ENCODE peak calls at places on chromosome 6, in seven cellular contexts. One of them, this sample, is unnamed. For H3K27me3, the result is how much of the 10 kb centered on the place peaks cover.

GRCh38 chr6:73290435-73290834 is 27.4 kb upstream of the KHDC1 start:
- DNase-seq in heart right ventricle: no peak
- DNase-seq in BE2C: no peak
- DNase-seq in fibroblast of lung: no peak
- DNase-seq in transverse colon: no peak
- DNase-seq in cardiac muscle cell: no peak
- DNase-seq in endothelial cell of umbilical vein: peak
- DNase-seq in this sample: no peak

GRCh38 chr6:50116797-50117542 is 67.2 kb upstream of the DEFB112 start:
- DNase-seq in heart right ventricle: no peak
- DNase-seq in BE2C: no peak
- DNase-seq in fibroblast of lung: no peak
- DNase-seq in transverse colon: no peak
- DNase-seq in cardiac muscle cell: no peak
- DNase-seq in endothelial cell of umbilical vein: no peak
- DNase-seq in this sample: no peak

GRCh38 chr6:79574636-79575035 is 37.4 kb upstream of the LCA5 start:
- DNase-seq in heart right ventricle: no peak
- DNase-seq in BE2C: no peak
- DNase-seq in fibroblast of lung: peak
- DNase-seq in transverse colon: no peak
- DNase-seq in cardiac muscle cell: no peak
- DNase-seq in endothelial cell of umbilical vein: peak
- DNase-seq in this sample: peak

GRCh38 chr6:132490024-132490423 is 22.9 kb downstream of the STX7 start:
- DNase-seq in heart right ventricle: no peak
- DNase-seq in BE2C: no peak
- DNase-seq in fibroblast of lung: no peak
- DNase-seq in transverse colon: peak
- DNase-seq in cardiac muscle cell: no peak
- DNase-seq in endothelial cell of umbilical vein: peak
- DNase-seq in this sample: no peak

GRCh38 chr6:13667655-13668054 is 44.0 kb downstream of the RANBP9 start:
- DNase-seq in heart right ventricle: no peak
- DNase-seq in BE2C: no peak
- DNase-seq in fibroblast of lung: no peak
- DNase-seq in transverse colon: no peak
- DNase-seq in cardiac muscle cell: no peak
- DNase-seq in endothelial cell of umbilical vein: no peak
- DNase-seq in this sample: no peak

GRCh38 chr6:64683682-64684081 is 1023.3 kb downstream of the EYS start:
- DNase-seq in heart right ventricle: no peak
- DNase-seq in BE2C: no peak
- DNase-seq in fibroblast of lung: peak
- DNase-seq in transverse colon: no peak
- DNase-seq in cardiac muscle cell: peak
- DNase-seq in endothelial cell of umbilical vein: peak
- DNase-seq in this sample: peak

GRCh38 chr6:80618953-80619352 is 512.5 kb downstream of the BCKDHB start:
- DNase-seq in heart right ventricle: no peak
- DNase-seq in BE2C: no peak
- DNase-seq in fibroblast of lung: peak
- DNase-seq in transverse colon: no peak
- DNase-seq in cardiac muscle cell: no peak
- DNase-seq in endothelial cell of umbilical vein: no peak
- DNase-seq in this sample: no peak

GRCh38 chr6:90257486-90257738 is 39.2 kb downstream of the BACH2 start:
- DNase-seq in heart right ventricle: no peak
- DNase-seq in BE2C: no peak
- DNase-seq in fibroblast of lung: no peak
- DNase-seq in transverse colon: no peak
- DNase-seq in cardiac muscle cell: no peak
- DNase-seq in endothelial cell of umbilical vein: no peak
- DNase-seq in this sample: no peak

GRCh38 chr6:79127660-79128059 is 49.6 kb upstream of the PHIP start:
- DNase-seq in heart right ventricle: no peak
- DNase-seq in BE2C: peak
- DNase-seq in fibroblast of lung: no peak
- DNase-seq in transverse colon: no peak
- DNase-seq in cardiac muscle cell: no peak
- DNase-seq in endothelial cell of umbilical vein: no peak
- DNase-seq in this sample: peak

GRCh38 chr6:11210386-11211138 is 21.9 kb downstream of the NEDD9 start:
- DNase-seq in heart right ventricle: no peak
- DNase-seq in BE2C: no peak
- DNase-seq in fibroblast of lung: no peak
- DNase-seq in transverse colon: no peak
- DNase-seq in cardiac muscle cell: no peak
- DNase-seq in endothelial cell of umbilical vein: no peak
- DNase-seq in this sample: no peak

GRCh38 chr6:131982740-131983259 is 31.6 kb upstream of the CCN2 start:
- DNase-seq in heart right ventricle: no peak
- DNase-seq in BE2C: no peak
- DNase-seq in fibroblast of lung: peak
- DNase-seq in transverse colon: no peak
- DNase-seq in cardiac muscle cell: no peak
- DNase-seq in endothelial cell of umbilical vein: peak
- DNase-seq in this sample: no peak

DNA sequence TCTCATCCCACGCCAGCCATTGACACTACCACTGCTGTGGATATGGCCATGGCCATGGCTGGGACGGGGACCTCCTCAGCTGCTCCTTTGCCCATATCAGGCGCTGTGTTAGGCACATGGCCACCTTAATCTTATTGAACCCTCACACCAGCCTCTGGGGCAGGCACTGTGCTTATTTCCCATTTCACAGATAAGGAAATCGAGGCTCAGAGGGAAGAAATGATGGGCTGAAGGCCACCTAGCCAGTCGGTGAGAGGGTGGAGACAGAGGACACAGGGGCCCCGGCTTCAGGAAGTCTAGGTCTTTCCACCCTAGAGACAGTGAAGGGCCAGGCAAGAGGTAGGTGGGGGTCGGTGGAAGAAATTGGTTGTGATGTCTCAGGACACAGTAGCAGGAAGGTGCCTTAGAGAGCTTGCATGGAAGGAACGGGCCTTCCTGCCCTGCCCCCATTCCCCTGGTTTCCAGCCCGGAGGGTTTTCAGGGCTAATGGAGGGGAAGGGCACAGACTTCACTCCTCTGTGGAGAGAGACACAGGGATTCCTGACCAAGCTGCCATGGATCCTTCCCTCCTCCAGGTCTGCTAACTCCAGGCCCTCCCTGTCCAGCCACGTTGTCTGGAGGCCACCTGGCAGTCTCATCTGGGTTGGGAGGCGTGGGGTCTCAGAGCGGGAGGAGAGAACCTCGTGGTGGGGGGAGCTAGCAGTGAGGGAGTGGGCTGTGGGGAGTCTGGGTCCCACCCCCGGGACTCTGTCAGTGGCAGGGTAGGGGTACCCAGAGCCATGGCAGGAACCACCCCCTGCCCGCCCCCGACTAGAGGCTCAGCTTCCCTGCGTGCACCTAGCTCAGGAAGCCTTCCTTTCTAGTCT is 120.4 kb downstream of the VEGFA start:
- DNase-seq in heart right ventricle: no peak
- DNase-seq in BE2C: no peak
- DNase-seq in fibroblast of lung: no peak
- DNase-seq in transverse colon: no peak
- DNase-seq in cardiac muscle cell: no peak
- DNase-seq in endothelial cell of umbilical vein: no peak
- DNase-seq in this sample: peak
- H3K4me3 ChIP-seq in heart right ventricle: no peak
- H3K4me3 ChIP-seq in BE2C: no peak
- H3K4me3 ChIP-seq in fibroblast of lung: no peak
- H3K4me3 ChIP-seq in transverse colon: no peak
- H3K4me3 ChIP-seq in cardiac muscle cell: no peak
- H3K4me3 ChIP-seq in endothelial cell of umbilical vein: no peak
- H3K4me3 ChIP-seq in this sample: no peak

DNA sequence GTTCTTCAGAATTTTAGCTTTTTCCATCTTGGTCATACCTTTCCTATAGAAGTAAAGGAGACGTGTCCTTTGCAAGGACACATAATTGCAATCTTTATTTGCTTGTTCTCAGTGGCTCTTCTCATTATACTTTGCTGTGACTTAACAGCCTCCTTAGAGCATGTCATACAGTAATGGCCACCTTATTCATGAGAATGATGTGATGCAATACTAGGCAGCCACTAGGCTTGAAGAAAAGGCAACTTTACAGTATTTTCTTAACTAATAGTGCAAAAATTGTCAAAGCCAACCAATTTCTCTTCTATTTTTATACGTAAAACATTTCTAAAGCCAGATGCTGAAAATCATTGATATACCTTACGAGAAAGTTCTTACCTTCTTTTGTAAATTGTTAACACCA is 1296.8 kb upstream of the EYS start:
- DNase-seq in heart right ventricle: no peak
- DNase-seq in BE2C: no peak
- DNase-seq in fibroblast of lung: no peak
- DNase-seq in transverse colon: no peak
- DNase-seq in cardiac muscle cell: no peak
- DNase-seq in endothelial cell of umbilical vein: no peak
- DNase-seq in this sample: no peak
- H3K27me3 ChIP-seq in heart right ventricle: under half
- H3K27me3 ChIP-seq in BE2C: under half
- H3K27me3 ChIP-seq in fibroblast of lung: under half
- H3K27me3 ChIP-seq in transverse colon: under half
- H3K27me3 ChIP-seq in cardiac muscle cell: under half
- H3K27me3 ChIP-seq in endothelial cell of umbilical vein: under half
- H3K27me3 ChIP-seq in this sample: under half

DNA sequence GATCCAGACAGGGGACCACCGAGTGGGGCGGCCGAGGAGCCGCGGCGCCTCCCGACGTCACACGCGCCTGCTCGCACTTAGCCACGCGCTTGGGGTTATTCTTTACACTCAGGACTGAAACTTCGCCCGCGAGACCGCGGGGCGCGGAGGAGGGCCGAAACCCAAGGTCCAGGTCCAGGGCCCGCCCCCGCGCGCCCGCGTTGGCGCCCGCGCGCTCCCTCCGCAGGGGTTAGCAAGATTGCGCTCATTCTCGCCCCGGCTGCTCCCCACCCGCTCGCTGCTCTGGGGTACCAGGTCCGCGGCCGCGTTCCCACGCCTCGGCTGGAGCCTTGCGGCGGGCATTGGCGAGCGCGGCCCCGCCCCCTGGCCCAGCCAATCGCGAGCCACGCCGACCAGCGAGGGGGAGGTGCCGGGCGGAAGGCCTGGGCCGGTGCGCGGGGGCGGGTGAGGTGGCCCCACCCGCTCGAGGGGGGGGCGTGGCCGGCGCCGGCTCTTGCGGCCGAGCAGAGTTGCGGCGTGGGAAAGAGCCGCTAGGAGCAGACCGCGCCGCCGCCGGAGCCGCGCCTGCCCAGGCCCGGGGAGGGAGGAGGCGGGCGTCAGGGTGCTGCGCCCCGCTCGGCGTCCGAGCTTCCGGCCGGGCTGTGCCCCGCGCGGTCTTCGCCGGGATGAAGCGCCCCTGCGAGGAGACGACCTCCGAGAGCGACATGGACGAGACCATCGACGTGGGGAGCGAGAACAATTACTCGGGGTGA is at the start of gene HEY2:
- DNase-seq in heart right ventricle: peak
- DNase-seq in BE2C: peak
- DNase-seq in fibroblast of lung: peak
- DNase-seq in transverse colon: peak
- DNase-seq in cardiac muscle cell: peak
- DNase-seq in endothelial cell of umbilical vein: peak
- DNase-seq in this sample: peak
- H3K4me3 ChIP-seq in heart right ventricle: peak
- H3K4me3 ChIP-seq in BE2C: peak
- H3K4me3 ChIP-seq in fibroblast of lung: peak
- H3K4me3 ChIP-seq in transverse colon: peak
- H3K4me3 ChIP-seq in cardiac muscle cell: peak
- H3K4me3 ChIP-seq in endothelial cell of umbilical vein: peak
- H3K4me3 ChIP-seq in this sample: peak

DNA sequence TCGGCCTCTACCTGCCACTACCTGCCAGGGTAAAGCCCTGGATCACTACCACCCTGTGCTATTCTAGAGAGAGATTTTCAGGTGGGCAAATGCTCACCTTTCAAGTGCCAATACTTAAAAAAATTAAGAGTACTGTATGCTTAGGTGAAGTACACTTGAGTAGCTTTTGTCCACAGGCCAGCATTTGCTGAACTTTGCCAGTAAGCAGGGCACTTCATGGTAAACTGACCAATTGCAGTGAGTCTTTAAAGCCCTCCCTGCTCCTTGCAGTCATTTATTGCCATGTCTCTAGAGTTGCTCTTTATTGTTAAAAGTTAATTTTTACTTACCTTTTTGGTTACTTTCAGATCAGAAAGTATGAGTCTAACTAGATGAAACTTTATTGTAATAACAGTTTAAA is 58.5 kb downstream of the PLAGL1 start:
- DNase-seq in heart right ventricle: no peak
- DNase-seq in BE2C: no peak
- DNase-seq in fibroblast of lung: no peak
- DNase-seq in transverse colon: no peak
- DNase-seq in cardiac muscle cell: no peak
- DNase-seq in endothelial cell of umbilical vein: no peak
- DNase-seq in this sample: no peak
- H3K27me3 ChIP-seq in heart right ventricle: under half
- H3K27me3 ChIP-seq in BE2C: under half
- H3K27me3 ChIP-seq in fibroblast of lung: under half
- H3K27me3 ChIP-seq in transverse colon: under half
- H3K27me3 ChIP-seq in cardiac muscle cell: under half
- H3K27me3 ChIP-seq in endothelial cell of umbilical vein: under half
- H3K27me3 ChIP-seq in this sample: under half

GRCh38 chr6:27667016-27667415 is 194.1 kb upstream of the ZNF184 start:
- DNase-seq in heart right ventricle: no peak
- DNase-seq in BE2C: no peak
- DNase-seq in fibroblast of lung: no peak
- DNase-seq in transverse colon: no peak
- DNase-seq in cardiac muscle cell: no peak
- DNase-seq in endothelial cell of umbilical vein: no peak
- DNase-seq in this sample: no peak
- H3K4me3 ChIP-seq in heart right ventricle: no peak
- H3K4me3 ChIP-seq in BE2C: peak
- H3K4me3 ChIP-seq in fibroblast of lung: no peak
- H3K4me3 ChIP-seq in transverse colon: no peak
- H3K4me3 ChIP-seq in cardiac muscle cell: peak
- H3K4me3 ChIP-seq in endothelial cell of umbilical vein: no peak
- H3K4me3 ChIP-seq in this sample: peak